ENCODE peak calls at places on chromosomes 7 and 10, in five cellular contexts. J is A549, Q is suprapubic skin, U is IMR-90, A is body of pancreas. V is an unnamed sample.

GRCh38 chr7:2754086-2754485 is 66.1 kb downstream of the AMZ1 start:
- DNase-seq in Q (no peak), J (no peak), U (no peak), A (no peak), V (no peak)

GRCh38 chr10:88896336-88897018 is 16.4 kb downstream of the STAMBPL1 start:
- DNase-seq in A (no peak), J (no peak), Q (no peak), U (no peak), V (no peak)

GRCh38 chr7:103048833-103049232 is 25.8 kb downstream of the FBXL13 start:
- DNase-seq in U (peak), J (no peak), A (no peak), Q (no peak), V (no peak)

GRCh38 chr7:142583424-142583823 is 165.8 kb upstream of the PRSS1 start:
- DNase-seq in J (peak), A (peak), Q (no peak), U (peak), V (no peak)

GRCh38 chr10:89792187-89792586 is 90.8 kb downstream of the KIF20B start:
- DNase-seq in A (no peak), J (no peak), Q (no peak), U (peak), V (no peak)

GRCh38 chr7:51280156-51280555 is 36.5 kb downstream of the COBL start:
- DNase-seq in U (no peak), Q (no peak), J (no peak), A (no peak), V (no peak)

GRCh38 chr10:93267521-93267920 is 193.8 kb downstream of the CYP26A1 start:
- DNase-seq in A (no peak), U (no peak), Q (no peak), J (no peak), V (no peak)

GRCh38 chr7:2399848-2400587 is 3.4 kb upstream of the CHST12 start:
- DNase-seq in A (peak), Q (peak), J (peak), U (peak), V (no peak)

GRCh38 chr7:143885951-143886350 is 16.0 kb downstream of the TCAF1 start:
- DNase-seq in A (no peak), Q (no peak), J (no peak), U (no peak), V (no peak)

GRCh38 chr10:125679436-125679835 is 3.5 kb downstream of the TEX36 start:
- DNase-seq in J (no peak), A (no peak), U (no peak), Q (no peak), V (no peak)

GRCh38 chr7:90719159-90719558 is 123.0 kb downstream of the CDK14 start:
- DNase-seq in J (no peak), Q (no peak), A (no peak), U (no peak), V (no peak)

GRCh38 chr7:68980011-68980410 is 618.3 kb upstream of the AUTS2 start:
- DNase-seq in U (no peak), A (no peak), Q (no peak), J (no peak), V (no peak)

GRCh38 chr10:97539523-97540200 is 32.9 kb upstream of the ANKRD2 start:
- DNase-seq in J (no peak), Q (no peak), U (peak), A (peak), V (no peak)
- TF ChIP-seq CTCF in J (no peak), Q (no peak), U (peak), A (no peak), V (no peak)

GRCh38 chr7:84183741-84184140 is 10.8 kb downstream of the SEMA3A start:
- DNase-seq in Q (no peak), U (no peak), A (no peak), J (no peak), V (no peak)
- H3K27ac ChIP-seq in Q (no peak), U (no peak), A (no peak), J (no peak), V (no peak)

GRCh38 chr10:110442746-110443145 is 55.0 kb upstream of the DUSP5 start:
- DNase-seq in A (no peak), Q (no peak), U (no peak), J (no peak), V (no peak)

GRCh38 chr10:110445871-110446270 is 51.8 kb upstream of the DUSP5 start:
- DNase-seq in J (no peak), Q (no peak), U (no peak), A (no peak), V (no peak)

GRCh38 chr10:110446277-110446676 is 51.4 kb upstream of the DUSP5 start:
- DNase-seq in A (no peak), U (no peak), J (no peak), Q (no peak), V (no peak)

GRCh38 chr10:110443239-110444008 is 54.3 kb upstream of the DUSP5 start:
- DNase-seq in A (no peak), J (no peak), Q (no peak), U (no peak), V (no peak)

GRCh38 chr10:110444009-110444347 is 53.7 kb upstream of the DUSP5 start:
- DNase-seq in J (no peak), A (no peak), U (no peak), Q (no peak), V (no peak)
- TF ChIP-seq CTCF in J (no peak), A (no peak), U (no peak), Q (no peak), V (no peak)

DNA sequence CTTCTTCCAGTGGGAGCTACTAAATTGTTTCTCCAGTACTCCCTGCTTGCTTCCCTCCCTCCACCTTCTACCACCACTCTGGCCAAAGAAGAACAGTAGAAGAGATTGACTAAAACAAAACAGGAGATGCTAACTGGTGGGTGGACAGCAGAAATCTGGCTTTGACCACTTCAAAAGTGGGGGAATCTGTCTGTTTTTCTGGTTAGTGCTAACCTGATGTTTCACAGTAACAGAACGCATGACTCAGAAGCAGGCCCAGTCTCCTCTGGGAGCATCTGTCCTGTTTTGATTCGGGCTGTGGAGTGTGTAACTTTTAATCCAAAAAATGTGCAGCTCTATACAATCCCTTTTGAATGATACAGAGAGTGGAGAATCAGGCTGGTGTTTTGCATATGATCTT is 32.7 kb upstream of the ZNF438 start:
- DNase-seq in Q (no peak), U (peak), J (no peak), A (peak), V (no peak)
- H3K27ac ChIP-seq in Q (peak), U (peak), J (no peak), A (no peak), V (peak)

V was measured in vagina.